ENCODE peak calls at places on chromosome 17, in nine cellular contexts. O is HFF-Myc, A is tibial nerve, D is A549, B is psoas muscle, Q is fibroblast of villous mesenchyme, U is thoracic aorta, R is HL-60, C is right atrium auricular region. E is an unnamed sample.

GRCh38 chr17:43591750-43592562 is 45.8 kb upstream of the ETV4 start:
- DNase-seq in O (peak), A (peak), D (no peak), B (peak), Q (peak), U (peak), R (no peak), C (peak), E (peak)

GRCh38 chr17:74280093-74280513 is 6.1 kb downstream of the DNAI2 start:
- DNase-seq in O (no peak), A (no peak), D (no peak), B (no peak), Q (no peak), U (no peak), R (no peak), C (no peak), E (no peak)

GRCh38 chr17:4536742-4537411 is 18.3 kb downstream of the MYBBP1A start:
- DNase-seq in O (no peak), A (no peak), D (no peak), B (peak), Q (peak), U (no peak), R (peak), C (peak), E (no peak)

GRCh38 chr17:49815761-49816281 is 27.3 kb downstream of the KAT7 start:
- DNase-seq in O (no peak), A (no peak), D (no peak), B (no peak), Q (no peak), U (no peak), R (no peak), C (no peak), E (no peak)

GRCh38 chr17:50893183-50893993 is 27.2 kb upstream of the TOB1 start:
- DNase-seq in O (no peak), A (peak), D (peak), B (no peak), Q (peak), U (no peak), R (no peak), C (no peak), E (no peak)

GRCh38 chr17:40352044-40352778 is 12.3 kb downstream of the GJD3 start:
- DNase-seq in O (no peak), A (no peak), D (no peak), B (no peak), Q (no peak), U (no peak), R (no peak), C (no peak), E (no peak)

GRCh38 chr17:2975469-2975958 is 87.9 kb downstream of the OR1D5 start:
- DNase-seq in O (no peak), A (no peak), D (no peak), B (no peak), Q (peak), U (no peak), R (no peak), C (no peak), E (no peak)

GRCh38 chr17:50037321-50038107 is 18.4 kb upstream of the ITGA3 start:
- DNase-seq in O (no peak), A (no peak), D (no peak), B (peak), Q (peak), U (peak), R (no peak), C (no peak), E (peak)

GRCh38 chr17:41666336-41666680 is 22.4 kb upstream of the EIF1 start:
- DNase-seq in O (no peak), A (no peak), D (peak), B (peak), Q (peak), U (no peak), R (no peak), C (no peak), E (peak)

GRCh38 chr17:46831573-46832305 is 13.2 kb upstream of the WNT3 start:
- DNase-seq in O (no peak), A (no peak), D (no peak), B (no peak), Q (no peak), U (no peak), R (no peak), C (no peak), E (no peak)
- H3K4me3 ChIP-seq in O (no peak), A (no peak), D (no peak), B (no peak), Q (no peak), U (no peak), R (no peak), C (no peak), E (no peak)

DNA sequence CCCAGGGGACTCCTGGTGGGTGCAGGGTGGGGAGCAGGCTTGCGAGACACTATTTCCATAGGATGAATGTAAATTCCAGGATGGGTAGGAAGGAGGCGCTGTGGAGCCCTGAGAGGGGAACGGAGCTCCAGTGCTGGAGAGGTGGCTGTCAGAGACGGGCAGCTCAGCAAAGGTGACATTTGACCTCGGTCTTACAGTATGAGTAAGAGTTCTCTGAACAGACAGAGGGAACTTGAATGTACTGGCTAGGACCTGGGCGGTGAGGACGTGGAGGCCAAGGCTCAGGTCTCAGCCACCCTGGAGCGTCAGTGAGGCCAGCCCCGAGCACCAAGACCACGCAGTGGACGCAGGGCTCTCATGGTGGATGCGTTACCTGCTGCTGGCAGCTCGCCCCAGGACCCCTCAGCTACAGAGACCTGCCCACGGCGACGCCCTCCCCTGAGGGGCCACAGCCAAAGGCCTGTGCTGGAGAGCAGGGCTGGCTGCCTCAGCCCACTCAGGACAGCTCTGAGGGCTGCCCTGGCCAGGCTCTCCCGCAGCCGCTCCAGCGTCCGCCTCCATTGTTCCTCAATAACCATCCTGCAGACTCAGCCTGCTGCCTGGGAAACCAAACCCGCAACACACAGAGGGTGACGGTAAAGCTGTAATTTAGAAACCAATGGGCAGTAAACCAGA is 65.9 kb upstream of the TNRC6C start:
- DNase-seq in O (no peak), A (no peak), D (no peak), B (no peak), Q (no peak), U (no peak), R (no peak), C (no peak), E (no peak)
- TF ChIP-seq CTCF in O (peak), A (no peak), D (peak), B (no peak), Q (peak), U (no peak), R (no peak), C (no peak), E (peak)

GRCh38 chr17:7840441-7840840 is 6.4 kb downstream of the KDM6B start:
- DNase-seq in O (no peak), A (no peak), D (no peak), B (no peak), Q (no peak), U (no peak), R (no peak), C (no peak), E (no peak)
- H3K4me3 ChIP-seq in O (no peak), A (no peak), D (no peak), B (peak), Q (no peak), U (no peak), R (no peak), C (no peak), E (no peak)

GRCh38 chr17:68437979-68438877 is 19.1 kb downstream of the WIPI1 start:
- DNase-seq in O (no peak), A (no peak), D (no peak), B (no peak), Q (peak), U (no peak), R (peak), C (no peak), E (peak)

GRCh38 chr17:68439656-68440290 is 17.5 kb downstream of the WIPI1 start:
- DNase-seq in O (no peak), A (no peak), D (no peak), B (no peak), Q (no peak), U (no peak), R (no peak), C (no peak), E (peak)

GRCh38 chr17:68443974-68444464 is 13.3 kb downstream of the WIPI1 start:
- DNase-seq in O (no peak), A (no peak), D (no peak), B (no peak), Q (no peak), U (no peak), R (no peak), C (no peak), E (no peak)

GRCh38 chr17:68441064-68441770 is 16.1 kb downstream of the WIPI1 start:
- DNase-seq in O (no peak), A (no peak), D (no peak), B (no peak), Q (peak), U (no peak), R (peak), C (no peak), E (peak)

DNA sequence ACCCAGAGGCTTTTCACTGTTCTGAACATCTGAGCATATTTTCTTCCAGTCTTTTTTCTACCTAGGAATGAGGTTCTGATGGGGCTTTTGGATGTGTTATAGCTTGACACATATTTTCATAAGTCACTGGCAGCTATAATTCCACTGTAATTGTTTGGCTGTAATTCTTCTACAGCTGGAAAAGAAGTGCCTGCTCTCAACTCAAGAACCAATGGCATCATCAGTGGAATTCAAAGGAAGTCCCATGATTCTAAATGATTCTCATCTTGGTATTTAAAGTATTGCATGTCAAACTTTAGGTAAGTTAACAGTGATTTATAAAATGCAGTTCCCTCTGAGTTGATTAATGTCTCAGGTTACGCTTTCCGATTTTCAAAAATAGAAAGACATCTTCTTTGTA is 16.8 kb downstream of the WIPI1 start:
- DNase-seq in O (no peak), A (no peak), D (no peak), B (no peak), Q (no peak), U (no peak), R (no peak), C (no peak), E (peak)
- TF ChIP-seq CTCF in O (no peak), A (no peak), D (no peak), B (no peak), Q (no peak), U (no peak), R (no peak), C (no peak), E (no peak)

GRCh38 chr17:29710891-29711418 is 88.2 kb upstream of the CORO6 start:
- DNase-seq in O (no peak), A (no peak), D (no peak), B (no peak), Q (peak), U (no peak), R (no peak), C (no peak), E (peak)
- H3K4me3 ChIP-seq in O (no peak), A (no peak), D (no peak), B (peak), Q (no peak), U (no peak), R (peak), C (no peak), E (no peak)

GRCh38 chr17:54749157-54749556 is 151.5 kb upstream of the TOM1L1 start:
- DNase-seq in O (no peak), A (no peak), D (no peak), B (no peak), Q (no peak), U (no peak), R (no peak), C (no peak), E (no peak)

GRCh38 chr17:54754560-54754959 is 146.1 kb upstream of the TOM1L1 start:
- DNase-seq in O (no peak), A (no peak), D (no peak), B (no peak), Q (no peak), U (no peak), R (peak), C (no peak), E (no peak)
- TF ChIP-seq CTCF in O (no peak), A (no peak), D (peak), B (no peak), Q (no peak), U (no peak), R (peak), C (no peak), E (no peak)

E was measured in choroid plexus epithelial cell.